ENCODE peak calls at places on chromosomes 5 and 9, in four cellular contexts. V, O, C and F are unnamed samples.

GRCh38 chr5:171310816-171311697 is 2.0 kb downstream of the TLX3 start:
- DNase-seq in V (no peak), O (peak; percentile 51), C (no peak), F (no peak)

GRCh38 chr5:159855476-159856157 is 60.7 kb upstream of the ADRA1B start:
- DNase-seq in V (peak; percentile 45), O (peak; percentile 61), C (no peak), F (no peak)

GRCh38 chr5:21678526-21678925 is 1174.6 kb downstream of the CDH12 start:
- DNase-seq in V (no peak), O (no peak), C (no peak), F (no peak)

GRCh38 chr5:179699640-179700298 is 1.0 kb downstream of the CANX start:
- DNase-seq in V (peak; percentile 54), O (peak; percentile 80), C (no peak), F (no peak)

GRCh38 chr5:175118700-175119309 is 325.2 kb downstream of the DRD1 start:
- DNase-seq in V (no peak), O (no peak), C (no peak), F (no peak)

GRCh38 chr5:56142620-56143431 is 90.3 kb downstream of the ANKRD55 start:
- DNase-seq in V (peak; percentile 93), O (no peak), C (no peak), F (no peak)

GRCh38 chr5:135308752-135309151 is 90.3 kb downstream of the MACROH2A1 start:
- DNase-seq in V (peak; percentile 49), O (peak; percentile 61), C (no peak), F (no peak)

GRCh38 chr9:126709241-126709640 is 95.5 kb downstream of the LMX1B start:
- DNase-seq in V (no peak), O (no peak), C (no peak), F (no peak)

GRCh38 chr9:99513441-99514112 is 291.5 kb downstream of the SEC61B start:
- DNase-seq in V (peak; percentile 2), O (no peak), C (no peak), F (no peak)

GRCh38 chr5:57298985-57299491 is 125.2 kb downstream of the GPBP1 start:
- DNase-seq in V (peak; percentile 76), O (peak; percentile 87), C (peak; percentile 79), F (peak; percentile 60)

GRCh38 chr9:127262621-127263020 is 2.0 kb upstream of the GARNL3 start:
- DNase-seq in V (peak; percentile 5), O (no peak), C (no peak), F (no peak)

GRCh38 chr5:177403826-177404640 is 3.6 kb upstream of the PFN3 start:
- DNase-seq in V (peak; percentile 38), O (peak; percentile 93), C (peak; percentile 56), F (no peak)

GRCh38 chr9:126700903-126701819 is 87.4 kb downstream of the LMX1B start:
- DNase-seq in V (no peak), O (no peak), C (no peak), F (no peak)

GRCh38 chr5:56246769-56247168 is 13.6 kb upstream of the ANKRD55 start:
- DNase-seq in V (no peak), O (no peak), C (no peak), F (no peak)

GRCh38 chr5:143066556-143067281 is 296.5 kb downstream of the ARHGAP26 start:
- DNase-seq in V (no peak), O (peak; percentile 61), C (no peak), F (no peak)

GRCh38 chr9:110426052-110426709 is 88.5 kb upstream of the TXNDC8 start:
- DNase-seq in V (peak; percentile 51), O (peak; percentile 53), C (no peak), F (no peak)

GRCh38 chr5:32852535-32852934 is 141.4 kb downstream of the NPR3 start:
- DNase-seq in V (peak; percentile 80), O (peak; percentile 29), C (no peak), F (peak; percentile 20)

GRCh38 chr9:99966720-99967119 is 60.3 kb downstream of the STX17 start:
- DNase-seq in V (peak; percentile 90), O (no peak), C (peak; percentile 76), F (no peak)

GRCh38 chr5:80668016-80668969 is 13.5 kb upstream of the DHFR start:
- DNase-seq in V (no peak), O (no peak), C (no peak), F (no peak)

GRCh38 chr9:34986541-34987047 is 3.0 kb upstream of the DNAJB5 start:
- DNase-seq in V (no peak), O (peak; percentile 45), C (no peak), F (no peak)